ENCODE peak calls at places on chromosomes 1 and 21, in nine cellular contexts. N is K562, E is GM12865, J is glutamatergic neuron, Z is transverse colon, F is uterus, X is GM10248, D is mammary epithelial cell, R is GM13976. Q is an unnamed sample.

GRCh38 chr1:40802078-40803075 is 18.8 kb downstream of the KCNQ4 start:
- DNase-seq in F (peak; percentile 89), R (peak; percentile 98), X (peak; percentile 97), J (peak; percentile 57), D (peak; percentile 58), E (peak; percentile 90), N (peak; percentile 100), Z (peak; percentile 90), Q (no peak)

GRCh38 chr1:156921053-156921529 is 659 bp downstream of the LRRC71 start:
- DNase-seq in R (no peak), X (no peak), Z (no peak), N (no peak), D (no peak), F (no peak), J (no peak), E (no peak), Q (no peak)

GRCh38 chr1:165117482-165117881 is 239.0 kb downstream of the LMX1A start:
- DNase-seq in E (no peak), X (no peak), R (no peak), J (peak; percentile 46), D (no peak), N (no peak), F (no peak), Z (no peak), Q (no peak)

GRCh38 chr1:171743014-171743870 is 1.4 kb upstream of the VAMP4 start:
- DNase-seq in F (no peak), J (no peak), D (peak; percentile 81), E (no peak), X (no peak), N (no peak), Z (peak; percentile 37), R (no peak), Q (peak; percentile 57)

GRCh38 chr1:40032240-40032891 is 8.2 kb upstream of the CAP1 start:
- DNase-seq in X (peak; percentile 57), Z (peak; percentile 72), N (peak; percentile 73), R (peak; percentile 58), E (peak; percentile 82), D (peak; percentile 60), J (peak; percentile 63), F (peak; percentile 26), Q (no peak)

GRCh38 chr1:156407344-156407743 is 38.3 kb downstream of the RHBG start:
- DNase-seq in Z (no peak), N (no peak), X (no peak), F (no peak), E (peak; percentile 22), D (no peak), R (no peak), J (peak; percentile 71), Q (no peak)

GRCh38 chr1:230174041-230174440 is 107.0 kb downstream of the GALNT2 start:
- DNase-seq in X (no peak), F (no peak), E (no peak), J (no peak), N (no peak), D (no peak), Z (no peak), R (no peak), Q (no peak)

GRCh38 chr1:16727190-16728111 is 12.9 kb upstream of the RNU1-4 start:
- DNase-seq in Z (peak; percentile 14), X (peak; percentile 64), N (peak; percentile 39), R (peak; percentile 58), J (no peak), F (peak; percentile 25), D (peak; percentile 55), E (peak; percentile 88), Q (peak; percentile 47)

GRCh38 chr1:22662318-22662717 is 9.3 kb downstream of the C1QB start:
- DNase-seq in Z (peak; percentile 22), J (peak; percentile 60), D (peak; percentile 2), R (no peak), X (no peak), E (peak; percentile 51), N (peak; percentile 36), F (no peak), Q (no peak)

GRCh38 chr1:64343105-64343960 is 126.6 kb upstream of the CACHD1 start:
- DNase-seq in F (no peak), N (no peak), E (no peak), Z (no peak), R (no peak), D (peak; percentile 99), X (no peak), J (no peak), Q (no peak)

GRCh38 chr1:204417231-204417997 is 5.8 kb upstream of the PPP1R15B start:
- DNase-seq in N (peak; percentile 74), F (peak; percentile 59), J (no peak), R (no peak), D (peak; percentile 98), E (no peak), Z (peak; percentile 69), X (no peak), Q (peak; percentile 77)

GRCh38 chr1:55640708-55641473 is 425.7 kb upstream of the USP24 start:
- DNase-seq in Z (peak; percentile 54), X (peak; percentile 54), F (peak; percentile 60), E (peak; percentile 64), N (no peak), D (peak; percentile 23), J (no peak), R (peak; percentile 33), Q (peak; percentile 52)

DNA sequence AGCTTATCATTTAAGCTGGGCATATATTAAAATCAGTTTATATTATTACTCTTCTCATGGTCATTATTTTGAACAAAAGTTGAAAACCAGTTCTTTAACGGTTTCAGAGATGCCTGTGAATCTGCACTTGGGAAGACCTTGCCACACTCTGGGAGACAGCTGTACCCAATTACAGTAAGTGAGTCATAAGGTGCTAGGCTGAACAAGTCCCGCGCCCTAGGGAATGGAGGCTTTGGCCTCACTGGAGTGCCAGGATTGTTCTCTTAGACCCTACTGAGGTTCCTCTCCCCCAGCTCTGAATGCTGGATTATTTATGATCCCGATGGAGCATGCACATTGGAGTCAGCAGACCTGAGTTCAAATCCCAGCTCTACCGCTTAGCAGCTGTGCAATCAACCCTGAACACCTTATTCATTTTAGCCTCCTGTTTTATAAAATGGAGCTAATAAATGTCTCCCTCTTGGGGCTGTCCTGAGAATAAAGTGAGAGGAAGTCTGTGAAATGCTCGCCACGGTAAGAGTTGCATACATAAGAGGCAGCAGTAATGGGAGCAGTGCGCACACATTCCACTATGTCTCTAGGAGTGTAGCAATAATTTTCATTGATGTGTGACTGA is 266.2 kb downstream of the FOXD2 start:
- DNase-seq in E (no peak), X (no peak), J (no peak), Z (no peak), F (no peak), R (no peak), D (peak; percentile 39), N (peak; percentile 31), Q (no peak)
- TF ChIP-seq CTCF in E (no peak), X (no peak), J (no peak), Z (no peak), F (no peak), R (no peak), D (peak; percentile 27), N (peak; percentile 37), Q (no peak)

GRCh38 chr1:115530407-115530806 is 111.4 kb upstream of the VANGL1 start:
- DNase-seq in F (no peak), D (no peak), X (no peak), N (no peak), Z (no peak), E (no peak), J (no peak), R (no peak), Q (no peak)
- TF ChIP-seq CTCF in F (no peak), D (no peak), X (no peak), N (no peak), Z (no peak), E (no peak), J (no peak), R (no peak), Q (no peak)

GRCh38 chr1:83588140-83588539 is 410.8 kb downstream of the TTLL7 start:
- DNase-seq in E (no peak), N (no peak), R (no peak), J (no peak), F (no peak), Z (no peak), D (no peak), X (no peak), Q (no peak)

GRCh38 chr1:83581747-83582146 is 417.2 kb downstream of the TTLL7 start:
- DNase-seq in R (no peak), E (no peak), D (no peak), N (no peak), F (no peak), J (no peak), X (no peak), Z (no peak), Q (no peak)

DNA sequence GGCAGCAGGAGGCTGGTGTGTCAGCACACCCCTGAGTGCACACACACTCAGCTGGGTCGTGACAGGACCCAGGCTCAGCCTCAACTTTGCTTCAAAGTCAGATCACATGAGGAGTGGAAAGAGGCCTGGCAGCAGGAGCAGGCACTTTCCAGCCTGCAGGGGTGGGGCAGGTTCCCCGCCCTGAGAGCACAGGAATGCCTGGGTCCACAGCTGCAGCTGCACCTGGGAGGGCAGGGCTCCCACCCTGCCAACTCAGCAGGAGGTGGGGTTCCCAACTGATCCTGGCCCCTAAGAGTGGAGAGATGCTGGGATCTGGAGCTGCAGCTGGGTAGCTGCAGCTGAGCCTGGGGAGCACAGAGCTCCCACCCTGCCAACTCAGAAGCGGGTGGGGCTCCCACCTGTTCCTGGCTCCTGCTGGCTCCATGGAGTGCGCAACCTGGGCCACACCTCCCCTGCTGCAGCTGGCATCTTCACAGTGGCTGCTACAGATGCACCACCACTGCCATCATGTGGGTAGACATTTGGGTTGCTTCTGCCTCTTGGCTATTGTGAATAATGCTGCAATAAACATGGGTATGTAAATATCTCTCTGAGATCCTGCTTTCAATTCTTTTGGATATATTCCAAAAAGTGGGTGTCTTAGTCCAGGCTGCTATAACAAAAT is 415.4 kb downstream of the TTLL7 start:
- DNase-seq in D (no peak), N (no peak), F (no peak), X (no peak), J (no peak), E (peak; percentile 68), Z (peak; percentile 20), R (no peak), Q (no peak)
- TF ChIP-seq CTCF in D (no peak), N (no peak), F (no peak), X (peak; percentile 32), J (no peak), E (peak; percentile 42), Z (no peak), R (no peak), Q (no peak)

DNA sequence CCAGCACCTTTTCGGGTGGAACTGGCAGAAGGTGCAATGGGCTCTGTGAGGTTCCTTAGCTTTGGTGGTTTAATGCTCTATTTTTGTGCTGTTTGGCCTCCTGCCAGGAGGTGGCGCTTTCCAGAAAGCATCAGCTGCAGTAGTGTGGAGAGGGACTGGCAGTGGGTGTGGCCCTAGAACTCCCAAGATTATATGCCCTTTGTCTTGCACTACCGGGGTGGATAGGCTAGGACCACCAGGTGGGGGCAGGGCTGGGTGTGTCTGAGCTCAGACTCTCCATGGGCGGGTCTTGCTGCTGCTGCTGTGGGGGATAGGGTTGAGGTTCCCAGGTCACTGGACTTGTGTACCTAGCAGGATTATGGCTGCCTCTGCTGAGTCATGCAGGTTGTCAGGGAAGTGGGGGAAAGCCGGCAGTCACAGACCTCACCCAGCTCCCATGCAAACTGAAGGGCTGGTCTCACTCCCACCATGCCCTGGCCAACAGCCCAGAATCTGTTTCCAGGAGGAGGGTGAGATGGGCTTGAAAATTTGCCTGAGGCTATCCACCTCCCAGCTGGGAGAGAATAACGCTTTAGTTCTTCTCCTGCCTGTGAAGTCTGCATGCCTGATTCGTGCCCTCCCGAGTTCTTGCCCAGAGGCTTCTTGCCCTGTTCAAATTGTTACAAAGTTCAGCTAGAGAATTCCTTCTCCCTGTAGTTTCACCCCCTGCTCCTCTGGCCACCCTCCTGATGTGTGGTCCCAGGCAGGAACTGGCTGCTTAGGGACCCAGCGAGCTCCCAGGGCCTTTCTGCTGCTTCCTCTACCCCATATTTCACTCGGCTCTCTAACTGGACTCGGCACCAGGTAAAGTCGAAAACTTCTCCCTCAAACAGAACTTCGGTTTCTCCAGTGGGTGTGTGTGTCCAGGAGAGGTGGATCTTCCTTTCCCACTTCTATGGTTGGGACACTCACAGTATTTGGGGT is 76.5 kb upstream of the BTG3 start:
- DNase-seq in R (no peak), F (peak; percentile 85), E (peak; percentile 26), Z (peak; percentile 42), D (peak; percentile 96), J (peak; percentile 18), X (no peak), N (peak; percentile 23), Q (no peak)
- TF ChIP-seq CTCF in R (peak; percentile 19), F (no peak), E (peak; percentile 42), Z (peak; percentile 25), D (peak; percentile 35), J (peak; percentile 37), X (peak; percentile 13), N (peak; percentile 36), Q (peak; percentile 71)

Q was measured in CD14-positive monocyte.